ENCODE peak calls at places on chromosomes 4 and X, in six cellular contexts. E, X, B, V, W and G are unnamed samples.

GRCh38 chrX:104250470-104250869 is 4.3 kb downstream of the ESX1 start:
- DNase-seq in E (no peak), X (no peak), B (no peak), V (no peak), W (no peak), G (no peak)

GRCh38 chr4:100742045-100742444 is 224.2 kb upstream of the EMCN start:
- DNase-seq in E (peak; percentile 16), X (peak; percentile 50), B (peak; percentile 16), V (no peak), W (peak; percentile 8), G (no peak)

GRCh38 chrX:151458824-151459223 is 61.8 kb downstream of the VMA21 start:
- DNase-seq in E (no peak), X (no peak), B (no peak), V (no peak), W (no peak), G (no peak)

GRCh38 chrX:74550295-74550802 is 64.1 kb downstream of the RLIM start:
- DNase-seq in E (peak; percentile 78), X (peak; percentile 79), B (peak; percentile 84), V (peak; percentile 89), W (peak; percentile 34), G (peak; percentile 83)

GRCh38 chrX:149248073-149248625 is 257.0 kb downstream of the IDS start:
- DNase-seq in E (no peak), X (no peak), B (no peak), V (no peak), W (no peak), G (no peak)

GRCh38 chrX:106952988-106953387 is 32.8 kb downstream of the CLDN2 start:
- DNase-seq in E (no peak), X (no peak), B (peak; percentile 49), V (no peak), W (no peak), G (no peak)

GRCh38 chr4:122826000-122826595 is 533 bp upstream of the FGF2 start:
- DNase-seq in E (no peak), X (peak; percentile 45), B (no peak), V (no peak), W (no peak), G (no peak)

GRCh38 chrX:77938083-77938482 is 27.6 kb downstream of the ATP7A start:
- DNase-seq in E (no peak), X (no peak), B (no peak), V (no peak), W (no peak), G (no peak)

GRCh38 chrX:130772313-130773140 is 130.5 kb downstream of the ENOX2 start:
- DNase-seq in E (no peak), X (no peak), B (peak; percentile 50), V (no peak), W (no peak), G (no peak)

GRCh38 chr4:86961605-86962295 is 26.9 kb downstream of the AFF1 start:
- DNase-seq in E (no peak), X (no peak), B (peak; percentile 81), V (no peak), W (no peak), G (no peak)

GRCh38 chr4:86959588-86960500 is 25.0 kb downstream of the AFF1 start:
- DNase-seq in E (no peak), X (peak; percentile 95), B (peak; percentile 32), V (no peak), W (no peak), G (no peak)

GRCh38 chr4:86963697-86964096 is 28.9 kb downstream of the AFF1 start:
- DNase-seq in E (no peak), X (no peak), B (no peak), V (no peak), W (no peak), G (no peak)

GRCh38 chr4:86961103-86961502 is 26.3 kb downstream of the AFF1 start:
- DNase-seq in E (no peak), X (no peak), B (no peak), V (no peak), W (no peak), G (no peak)

DNA sequence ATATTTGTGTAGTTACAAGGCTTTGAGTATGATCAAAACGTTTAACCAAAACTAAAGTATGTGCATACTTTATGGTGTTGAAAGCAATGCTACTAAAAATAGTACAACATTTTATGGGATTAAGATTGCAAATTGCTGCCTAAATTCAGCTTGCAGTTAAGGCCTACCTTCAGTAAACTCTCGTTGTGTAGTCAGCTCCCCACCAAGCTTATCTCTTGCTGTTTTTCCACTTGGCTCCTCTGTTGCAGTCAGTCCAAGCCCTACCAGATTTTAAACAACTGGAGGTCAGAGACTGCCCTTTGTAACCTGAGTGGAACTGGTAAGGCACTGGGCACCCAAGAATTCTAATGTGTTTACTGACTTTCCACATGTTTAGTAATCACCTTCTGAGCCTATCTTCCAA is 25.7 kb downstream of the AFF1 start:
- DNase-seq in E (no peak), X (no peak), B (peak; percentile 55), V (no peak), W (no peak), G (no peak)
- H3K27ac ChIP-seq in E (peak overlapping the region; percentile 37), X (peak overlapping the region; percentile 91), B (peak overlapping the region; percentile 94), V (peak overlapping the region; percentile 51), W (peak overlapping the region; percentile 58), G (no peak overlapping the region)

DNA sequence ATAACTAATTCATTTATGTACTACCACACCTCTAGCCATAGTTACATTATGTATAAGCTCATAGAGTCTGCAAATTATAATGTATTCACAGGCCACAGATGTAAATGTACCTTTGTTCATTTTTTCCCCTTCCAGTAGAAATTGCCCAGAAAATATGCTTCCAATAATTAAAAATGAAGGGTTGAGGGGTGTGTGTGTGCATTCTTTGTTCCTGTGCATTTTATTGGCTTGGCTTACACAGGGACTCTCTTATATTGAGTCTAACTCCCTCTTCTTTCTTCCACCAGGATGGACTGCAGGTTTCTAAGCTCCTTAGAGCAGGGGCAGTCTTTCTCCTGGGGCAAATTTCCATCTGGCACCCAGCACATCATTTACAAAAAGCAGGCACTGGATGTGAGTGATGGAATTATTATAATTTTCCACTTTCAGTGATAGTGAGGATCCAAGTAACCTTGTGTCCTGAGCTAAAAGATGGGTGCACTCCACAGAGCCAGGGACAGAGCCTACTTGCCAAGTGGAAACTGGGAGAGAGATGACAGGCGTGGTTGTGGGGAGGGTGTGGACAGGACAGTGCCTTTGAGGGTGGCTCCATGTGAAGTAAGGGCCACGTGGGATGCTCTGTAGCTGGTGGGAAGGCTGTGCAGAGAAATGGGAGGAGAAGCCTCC is 16.2 kb downstream of the IGFBP7 start:
- DNase-seq in E (peak; percentile 49), X (no peak), B (no peak), V (no peak), W (no peak), G (no peak)
- H3K4me1 ChIP-seq in E (peaks cover 78% of the 10 kb centered on the region), X (peaks cover 17% of the 10 kb centered on the region), B (peaks cover 31% of the 10 kb centered on the region), V (peaks cover 24% of the 10 kb centered on the region), W (peaks cover 81% of the 10 kb centered on the region), G (no peaks in the 10 kb centered on the region)

DNA sequence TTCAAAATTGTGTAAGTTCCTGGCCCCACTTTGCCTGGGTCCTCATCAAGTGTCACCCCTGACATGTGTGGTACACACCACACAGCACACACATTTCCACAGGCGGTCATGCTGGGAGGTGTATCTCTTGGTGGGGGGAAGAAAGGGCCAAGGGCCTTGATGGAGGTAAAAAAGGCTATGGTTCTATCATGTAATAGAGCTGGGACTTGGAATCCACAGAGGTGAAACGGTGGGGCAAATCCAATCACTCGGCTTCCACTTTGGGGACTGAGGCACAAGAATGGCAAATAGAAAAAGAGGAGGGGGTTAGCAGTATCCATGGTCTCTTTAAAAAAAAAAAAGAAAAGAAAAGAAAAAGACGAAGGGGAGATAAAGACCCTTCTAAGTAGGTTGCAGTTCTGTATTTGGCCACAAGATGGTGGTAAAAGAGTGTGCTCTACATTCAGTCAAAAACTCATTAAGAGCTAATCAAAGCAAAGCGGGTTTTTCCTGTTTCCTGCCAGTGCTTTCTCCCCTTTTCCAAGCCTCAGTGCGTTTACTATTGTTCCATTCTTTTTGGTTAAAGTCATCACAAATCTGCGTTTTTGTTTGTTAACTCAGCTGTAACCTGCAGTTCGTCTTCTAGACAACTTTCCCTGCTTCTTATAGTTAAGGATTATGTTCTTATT is 37.0 kb upstream of the ATP6AP2 start:
- DNase-seq in E (no peak), X (peak; percentile 87), B (peak; percentile 78), V (no peak), W (no peak), G (peak; percentile 43)
- H3K4me3 ChIP-seq in E (no peak overlapping the region), X (no peak overlapping the region), B (no peak overlapping the region), V (no peak overlapping the region), W (no peak overlapping the region), G (no peak overlapping the region)

DNA sequence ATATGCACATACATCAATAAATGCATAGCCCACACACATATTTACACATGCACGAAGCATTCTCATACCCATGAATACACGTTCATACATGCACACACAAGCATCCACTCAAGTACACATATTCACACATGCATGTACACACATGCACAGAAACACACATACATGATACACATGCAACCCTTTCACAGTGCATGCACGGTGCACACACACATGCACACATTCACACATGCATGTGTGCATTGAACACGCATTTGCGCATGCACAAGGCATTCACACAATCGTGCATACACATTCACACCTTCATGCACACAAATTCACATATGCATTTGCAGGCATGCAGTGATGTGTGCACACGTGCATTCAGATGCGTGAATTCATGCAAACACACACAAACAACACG is 324.5 kb downstream of the DHRSX start:
- DNase-seq in E (no peak), X (no peak), B (no peak), V (no peak), W (no peak), G (no peak)
- H3K27ac ChIP-seq in E (no peak overlapping the region), X (no peak overlapping the region), B (no peak overlapping the region), V (no peak overlapping the region), W (no peak overlapping the region), G (no peak overlapping the region)

DNA sequence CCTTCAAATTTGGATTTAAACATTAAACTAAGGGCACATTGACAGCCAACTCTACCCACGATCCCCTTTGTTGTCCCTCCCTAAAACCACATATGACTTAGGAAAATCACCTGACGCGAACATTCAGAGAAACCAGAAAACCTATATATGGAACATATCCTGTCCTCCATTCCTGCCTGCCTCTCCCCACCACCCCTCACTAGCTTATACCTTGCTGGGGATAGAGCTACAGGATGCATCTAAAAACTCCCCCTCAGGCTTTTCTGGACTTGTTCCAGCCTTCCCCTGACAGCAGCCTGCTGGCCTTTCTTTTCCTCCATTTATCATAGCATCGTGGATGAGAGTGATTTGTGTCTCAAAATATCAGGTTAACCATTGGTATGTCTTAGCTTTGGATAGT is 8.8 kb downstream of the STK26 start:
- DNase-seq in E (no peak), X (no peak), B (no peak), V (no peak), W (no peak), G (no peak)
- H3K4me1 ChIP-seq in E (no peaks in the 10 kb centered on the region), X (peaks cover 40% of the 10 kb centered on the region), B (peaks cover 26% of the 10 kb centered on the region), V (no peaks in the 10 kb centered on the region), W (no peaks in the 10 kb centered on the region), G (peaks cover 82% of the 10 kb centered on the region)